ENCODE peak calls at places on chromosomes 12 and 14, in ten cellular contexts. Q is upper lobe of right lung, M is cardiac fibroblast, G is cardiac muscle cell, Z is LNCaP clone FGC, C is GM12865, A is lower leg skin, D is OCI-LY7, E is HFF-Myc, P is mammary epithelial cell. H is an unnamed sample.
A peak's percentile ranks its signal among the peaks of the same experiment; 100 is the strongest.

GRCh38 chr12:57777367-57777766 is 5.0 kb downstream of the EEF1AKMT3 start:
- DNase-seq in E (no peak), A (no peak), M (no peak), G (no peak), D (no peak), C (no peak), Q (no peak), P (no peak), Z (no peak), H (no peak)

GRCh38 chr12:53736602-53737493 is 9.6 kb upstream of the CALCOCO1 start:
- DNase-seq in E (no peak), D (no peak), M (no peak), A (no peak), C (no peak), P (no peak), G (no peak), Z (no peak), Q (no peak), H (no peak)

GRCh38 chr14:104095426-104096310 is 10.2 kb downstream of the ASPG start:
- DNase-seq in A (no peak), Q (peak; percentile 60), G (no peak), C (no peak), P (no peak), Z (no peak), D (no peak), E (no peak), M (no peak), H (no peak)

GRCh38 chr14:89858084-89858483 is 96.4 kb downstream of the EFCAB11 start:
- DNase-seq in A (no peak), G (no peak), C (no peak), M (no peak), P (peak; percentile 92), E (no peak), D (no peak), Q (no peak), Z (no peak), H (no peak)

GRCh38 chr14:37596790-37597189 is 1.4 kb downstream of the TTC6 start:
- DNase-seq in G (no peak), Z (no peak), M (no peak), C (no peak), E (no peak), D (no peak), Q (no peak), A (no peak), P (no peak), H (no peak)

GRCh38 chr12:51378749-51379148 is 12.5 kb downstream of the GALNT6 start:
- DNase-seq in A (no peak), P (no peak), C (no peak), G (no peak), Z (no peak), M (no peak), D (no peak), Q (no peak), E (no peak), H (no peak)

GRCh38 chr12:6161124-6161882 is 36.8 kb upstream of the VWF start:
- DNase-seq in E (no peak), Z (no peak), G (peak; percentile 93), Q (peak; percentile 60), D (no peak), P (no peak), M (peak; percentile 96), A (no peak), C (no peak), H (no peak)

GRCh38 chr14:99724196-99724891 is 40.2 kb downstream of the CYP46A1 start:
- DNase-seq in A (no peak), P (no peak), E (no peak), C (no peak), G (peak; percentile 29), D (no peak), M (no peak), Q (peak; percentile 40), Z (no peak), H (no peak)

GRCh38 chr12:116984098-116984497 is 73.3 kb downstream of the FBXW8 start:
- DNase-seq in P (no peak), Q (no peak), M (no peak), E (no peak), C (no peak), G (no peak), Z (no peak), A (no peak), D (no peak), H (no peak)

GRCh38 chr12:43648636-43649035 is 96.6 kb upstream of the ADAMTS20 start:
- DNase-seq in Z (no peak), D (no peak), M (no peak), Q (no peak), G (no peak), P (no peak), A (no peak), E (no peak), C (no peak), H (no peak)

GRCh38 chr12:2051700-2052625 is 824 bp upstream of the CACNA1C start:
- DNase-seq in D (no peak), G (peak; percentile 13), C (no peak), Z (no peak), E (no peak), M (no peak), Q (no peak), A (no peak), P (no peak), H (no peak)

GRCh38 chr12:109573914-109574244 is 285 bp downstream of the MVK start:
- DNase-seq in D (no peak), Q (no peak), M (no peak), Z (no peak), G (no peak), A (no peak), P (no peak), C (no peak), E (no peak), H (no peak)
- TF ChIP-seq CTCF in D (no peak), Q (no peak), M (no peak), Z (no peak), G (no peak), A (no peak), P (no peak), C (no peak), E (no peak), H (no peak)

GRCh38 chr12:104788848-104789271 is 169.2 kb downstream of the SLC41A2 start:
- DNase-seq in A (no peak), M (no peak), G (no peak), D (no peak), C (no peak), Q (no peak), P (no peak), E (no peak), Z (no peak), H (no peak)

GRCh38 chr12:104792570-104792969 is 165.5 kb downstream of the SLC41A2 start:
- DNase-seq in C (no peak), P (peak; percentile 81), G (peak; percentile 87), E (peak; percentile 60), Q (no peak), A (no peak), D (no peak), Z (peak; percentile 44), M (peak; percentile 87), H (no peak)

GRCh38 chr12:104793968-104794367 is 164.1 kb downstream of the SLC41A2 start:
- DNase-seq in P (no peak), E (no peak), M (no peak), Z (no peak), A (no peak), G (no peak), C (no peak), D (no peak), Q (no peak), H (no peak)

GRCh38 chr12:104793280-104793679 is 164.8 kb downstream of the SLC41A2 start:
- DNase-seq in E (peak; percentile 15), Z (no peak), M (peak; percentile 79), Q (no peak), A (no peak), C (no peak), D (no peak), P (peak; percentile 74), G (peak; percentile 81), H (no peak)

GRCh38 chr12:104790296-104791125 is 167.6 kb downstream of the SLC41A2 start:
- DNase-seq in C (peak; percentile 57), D (peak; percentile 42), Z (no peak), P (no peak), M (no peak), A (peak; percentile 87), E (no peak), Q (peak; percentile 76), G (peak; percentile 23), H (peak; percentile 34)
- H3K4me3 ChIP-seq in C (peak overlapping the region; percentile 30), D (no peak overlapping the region), Z (no peak overlapping the region), P (no peak overlapping the region), M (no peak overlapping the region), A (no peak overlapping the region), E (no peak overlapping the region), Q (no peak overlapping the region), G (no peak overlapping the region), H (peak overlapping the region; percentile 54)

DNA sequence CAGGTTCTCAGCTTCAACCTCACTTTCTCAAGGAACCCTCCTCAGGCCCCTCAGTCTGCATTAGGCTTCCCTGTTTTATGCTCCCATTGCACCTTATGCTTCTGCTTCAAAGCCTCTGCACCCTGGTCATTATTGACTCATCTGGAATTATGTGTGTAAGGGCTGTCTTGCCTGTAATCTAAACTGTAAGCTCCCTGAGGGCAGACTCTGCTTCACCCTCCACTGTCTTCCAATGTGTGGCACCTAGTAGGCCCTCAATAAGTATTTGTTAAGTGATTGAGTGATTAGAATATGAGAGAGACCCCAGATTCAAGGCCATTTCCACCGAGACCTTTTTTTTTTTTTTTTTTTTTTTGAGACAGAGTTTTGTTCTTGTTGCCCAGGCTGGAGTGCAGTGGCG is 79.1 kb downstream of the VCPKMT start:
- DNase-seq in C (no peak), Z (no peak), A (no peak), M (no peak), E (no peak), G (no peak), D (no peak), Q (no peak), P (no peak), H (no peak)
- TF ChIP-seq CTCF in C (no peak), Z (no peak), A (no peak), M (no peak), E (no peak), G (no peak), D (no peak), Q (no peak), P (no peak), H (no peak)

GRCh38 chr12:45231515-45232145 is 15.7 kb downstream of the ANO6 start:
- DNase-seq in A (no peak), G (peak; percentile 58), D (no peak), Q (no peak), M (peak; percentile 67), C (no peak), Z (no peak), P (peak; percentile 62), E (no peak), H (no peak)

GRCh38 chr12:45232771-45233372 is 17.0 kb downstream of the ANO6 start:
- DNase-seq in D (no peak), G (peak; percentile 89), P (peak; percentile 98), E (peak; percentile 89), A (no peak), Q (no peak), C (peak; percentile 63), Z (no peak), M (peak; percentile 89), H (no peak)

GRCh38 chr12:45232146-45232731 is 16.3 kb downstream of the ANO6 start:
- DNase-seq in P (no peak), D (no peak), Z (no peak), M (no peak), A (no peak), C (no peak), E (no peak), G (no peak), Q (no peak), H (no peak)

GRCh38 chr12:45235087-45236025 is 19.5 kb downstream of the ANO6 start:
- DNase-seq in C (peak; percentile 51), E (no peak), G (peak; percentile 42), Q (no peak), D (no peak), Z (no peak), A (peak; percentile 84), P (peak; percentile 86), M (peak; percentile 56), H (no peak)

GRCh38 chr12:45234134-45234865 is 18.4 kb downstream of the ANO6 start:
- DNase-seq in Z (no peak), C (peak; percentile 40), Q (no peak), P (peak; percentile 96), M (peak; percentile 97), A (no peak), D (no peak), G (peak; percentile 97), E (peak; percentile 92), H (no peak)
- H3K4me3 ChIP-seq in Z (no peak overlapping the region), C (peak overlapping the region; percentile 35), Q (no peak overlapping the region), P (no peak overlapping the region), M (no peak overlapping the region), A (no peak overlapping the region), D (no peak overlapping the region), G (peak overlapping the region; percentile 5), E (no peak overlapping the region), H (peak overlapping the region; percentile 5)

H was measured in GM06990.